ENCODE peak calls at places on chromosomes 3 and 15, in five cellular contexts. H is IMR-90, L is tibial artery, E is upper lobe of right lung, W is pancreas. K is an unnamed sample.

GRCh38 chr3:66468016-66468735 is 32.6 kb downstream of the LRIG1 start:
- DNase-seq in H (peak; percentile 41), L (no peak), E (no peak), W (no peak), K (peak; percentile 19)

GRCh38 chr3:163450684-163451083 is 1627.6 kb downstream of the SI start:
- DNase-seq in H (no peak), L (no peak), E (no peak), W (no peak), K (no peak)

GRCh38 chr3:12661926-12662592 is 1.9 kb downstream of the RAF1 start:
- DNase-seq in H (no peak), L (peak; percentile 50), E (no peak), W (peak; percentile 20), K (no peak)

GRCh38 chr3:122563717-122564025 is 429 bp downstream of the PARP9 start:
- DNase-seq in H (no peak), L (no peak), E (no peak), W (no peak), K (peak; percentile 28)

GRCh38 chr15:68554716-68555347 is 24.0 kb upstream of the CORO2B start:
- DNase-seq in H (no peak), L (no peak), E (no peak), W (no peak), K (no peak)

GRCh38 chr3:197525706-197526105 is 30.1 kb downstream of the BDH1 start:
- DNase-seq in H (peak; percentile 21), L (no peak), E (peak; percentile 41), W (peak; percentile 22), K (peak; percentile 19)

GRCh38 chr15:90029024-90029423 is 27.9 kb downstream of the ZNF710 start:
- DNase-seq in H (no peak), L (peak; percentile 1), E (no peak), W (no peak), K (no peak)

GRCh38 chr3:139653582-139653981 is 24.2 kb downstream of the NMNAT3 start:
- DNase-seq in H (no peak), L (no peak), E (no peak), W (no peak), K (no peak)

GRCh38 chr15:45469429-45469828 is 53.1 kb downstream of the SLC30A4 start:
- DNase-seq in H (no peak), L (no peak), E (no peak), W (no peak), K (no peak)

GRCh38 chr3:16743276-16743675 is 138.1 kb upstream of the DAZL start:
- DNase-seq in H (no peak), L (no peak), E (no peak), W (no peak), K (no peak)

DNA sequence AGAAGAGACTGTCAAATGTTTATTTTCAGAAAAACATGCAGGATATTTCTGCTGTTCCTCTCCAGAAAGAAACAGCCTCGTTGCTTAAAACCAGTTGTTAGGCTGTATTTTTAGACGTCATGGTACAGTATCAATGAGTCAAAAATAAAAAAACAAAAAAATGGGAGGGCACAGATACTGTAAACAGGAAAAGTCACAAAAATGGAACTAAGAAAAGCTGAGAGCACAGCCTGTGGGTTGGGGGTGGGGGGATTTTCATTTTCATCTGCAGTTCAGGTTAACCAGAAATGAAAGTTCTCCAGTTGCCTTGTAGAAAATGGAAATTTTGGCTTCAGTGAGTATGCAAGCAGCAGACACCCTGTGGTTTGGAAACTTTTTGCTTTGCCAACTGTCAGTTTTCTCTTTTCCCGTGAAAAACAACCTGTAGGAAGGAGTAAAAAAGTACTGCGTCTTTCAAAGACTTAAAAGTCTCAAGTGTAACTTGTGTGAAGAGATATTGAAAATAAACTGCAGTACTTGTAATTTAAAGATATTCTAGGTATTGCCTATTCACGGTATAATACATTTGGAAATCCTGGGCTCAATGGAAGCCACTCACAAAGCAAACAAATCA is 59.0 kb downstream of the FRMD4B start:
- DNase-seq in H (no peak), L (no peak), E (no peak), W (no peak), K (peak; percentile 37)
- H3K4me1 ChIP-seq in H (no peaks in the 10 kb centered on the region), L (no peaks in the 10 kb centered on the region), E (peaks cover 76% of the 10 kb centered on the region), W (no peaks in the 10 kb centered on the region), K (no peaks in the 10 kb centered on the region)

GRCh38 chr3:188792788-188793187 is 379.0 kb upstream of the TPRG1 start:
- DNase-seq in H (peak; percentile 27), L (no peak), E (peak; percentile 66), W (no peak), K (no peak)
- H3K4me1 ChIP-seq in H (peaks cover 17% of the 10 kb centered on the region), L (no peaks in the 10 kb centered on the region), E (peaks cover 17% of the 10 kb centered on the region), W (no peaks in the 10 kb centered on the region), K (peaks cover 38% of the 10 kb centered on the region)

GRCh38 chr15:60001642-60002527 is 2.2 kb upstream of the FOXB1 start:
- DNase-seq in H (no peak), L (no peak), E (no peak), W (no peak), K (no peak)

GRCh38 chr15:60000824-60001641 is 3.1 kb upstream of the FOXB1 start:
- DNase-seq in H (no peak), L (no peak), E (no peak), W (no peak), K (no peak)

GRCh38 chr15:59999064-59999377 is 5.1 kb upstream of the FOXB1 start:
- DNase-seq in H (no peak), L (no peak), E (no peak), W (no peak), K (no peak)

GRCh38 chr15:59999558-60000112 is 4.5 kb upstream of the FOXB1 start:
- DNase-seq in H (no peak), L (no peak), E (no peak), W (no peak), K (no peak)

GRCh38 chr15:60000113-60000823 is 3.8 kb upstream of the FOXB1 start:
- DNase-seq in H (no peak), L (no peak), E (no peak), W (no peak), K (no peak)
- H3K4me1 ChIP-seq in H (no peaks in the 10 kb centered on the region), L (no peaks in the 10 kb centered on the region), E (peaks cover 25% of the 10 kb centered on the region), W (peaks cover 9% of the 10 kb centered on the region), K (peaks cover 4% of the 10 kb centered on the region)

GRCh38 chr15:65086680-65087111 is 10.2 kb downstream of the KBTBD13 start:
- DNase-seq in H (no peak), L (peak; percentile 68), E (peak; percentile 51), W (no peak), K (no peak)
- H3K4me1 ChIP-seq in H (peaks cover 36% of the 10 kb centered on the region), L (no peaks in the 10 kb centered on the region), E (peaks cover 66% of the 10 kb centered on the region), W (no peaks in the 10 kb centered on the region), K (peaks cover 33% of the 10 kb centered on the region)

GRCh38 chr3:183281126-183281797 is 28.2 kb downstream of the B3GNT5 start:
- DNase-seq in H (no peak), L (no peak), E (no peak), W (no peak), K (no peak)
- H3K4me1 ChIP-seq in H (peaks cover 2% of the 10 kb centered on the region), L (no peaks in the 10 kb centered on the region), E (peaks cover 11% of the 10 kb centered on the region), W (no peaks in the 10 kb centered on the region), K (peaks cover 31% of the 10 kb centered on the region)

GRCh38 chr3:3177861-3178497 is 1.5 kb downstream of the CRBN start:
- DNase-seq in H (peak; percentile 12), L (no peak), E (no peak), W (no peak), K (peak; percentile 14)
- H3K4me1 ChIP-seq in H (no peaks in the 10 kb centered on the region), L (no peaks in the 10 kb centered on the region), E (peaks cover 28% of the 10 kb centered on the region), W (peaks cover 11% of the 10 kb centered on the region), K (peaks cover 14% of the 10 kb centered on the region)

GRCh38 chr15:33907326-33907725 is 61.0 kb upstream of the CHRM5 start:
- DNase-seq in H (no peak), L (no peak), E (no peak), W (no peak), K (no peak)
- H3K4me1 ChIP-seq in H (peaks cover 11% of the 10 kb centered on the region), L (no peaks in the 10 kb centered on the region), E (no peaks in the 10 kb centered on the region), W (no peaks in the 10 kb centered on the region), K (peaks cover 27% of the 10 kb centered on the region)

GRCh38 chr15:101149864-101150722 is 101.8 kb downstream of the CHSY1 start:
- DNase-seq in H (no peak), L (peak; percentile 51), E (no peak), W (no peak), K (no peak)
- H3K4me1 ChIP-seq in H (peaks cover 2% of the 10 kb centered on the region), L (no peaks in the 10 kb centered on the region), E (no peaks in the 10 kb centered on the region), W (no peaks in the 10 kb centered on the region), K (no peaks in the 10 kb centered on the region)

GRCh38 chr3:172057624-172058023 is 18.2 kb downstream of the FNDC3B start:
- DNase-seq in H (no peak), L (no peak), E (no peak), W (no peak), K (no peak)

GRCh38 chr3:172059532-172059931 is 20.2 kb downstream of the FNDC3B start:
- DNase-seq in H (no peak), L (no peak), E (no peak), W (no peak), K (no peak)

GRCh38 chr3:172054115-172054764 is 14.9 kb downstream of the FNDC3B start:
- DNase-seq in H (no peak), L (no peak), E (no peak), W (no peak), K (no peak)

GRCh38 chr3:172056416-172056815 is 17.0 kb downstream of the FNDC3B start:
- DNase-seq in H (no peak), L (no peak), E (no peak), W (no peak), K (no peak)

DNA sequence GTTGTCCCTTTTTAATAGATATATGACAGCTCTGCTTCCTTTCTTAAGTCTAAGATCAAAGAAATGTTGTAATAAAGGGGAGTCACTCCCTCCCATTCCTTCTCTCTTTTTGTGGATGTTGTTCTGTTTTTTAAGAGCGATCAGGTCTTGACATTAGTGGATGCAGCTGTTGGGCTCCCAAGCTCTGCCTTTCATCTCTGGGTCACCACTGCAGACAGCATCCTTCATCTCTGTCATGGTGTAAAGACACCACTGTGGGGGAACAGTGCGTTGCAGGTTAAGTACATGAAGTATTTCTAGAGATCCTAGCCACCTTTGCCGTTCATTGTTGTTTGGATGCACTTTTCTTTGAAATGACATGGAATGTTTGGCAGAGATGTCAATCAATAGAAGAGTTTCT is 17.7 kb downstream of the FNDC3B start:
- DNase-seq in H (no peak), L (no peak), E (no peak), W (no peak), K (no peak)
- H3K4me1 ChIP-seq in H (peaks cover 16% of the 10 kb centered on the region), L (no peaks in the 10 kb centered on the region), E (peaks cover 64% of the 10 kb centered on the region), W (peaks cover 37% of the 10 kb centered on the region), K (peaks cover 49% of the 10 kb centered on the region)

DNA sequence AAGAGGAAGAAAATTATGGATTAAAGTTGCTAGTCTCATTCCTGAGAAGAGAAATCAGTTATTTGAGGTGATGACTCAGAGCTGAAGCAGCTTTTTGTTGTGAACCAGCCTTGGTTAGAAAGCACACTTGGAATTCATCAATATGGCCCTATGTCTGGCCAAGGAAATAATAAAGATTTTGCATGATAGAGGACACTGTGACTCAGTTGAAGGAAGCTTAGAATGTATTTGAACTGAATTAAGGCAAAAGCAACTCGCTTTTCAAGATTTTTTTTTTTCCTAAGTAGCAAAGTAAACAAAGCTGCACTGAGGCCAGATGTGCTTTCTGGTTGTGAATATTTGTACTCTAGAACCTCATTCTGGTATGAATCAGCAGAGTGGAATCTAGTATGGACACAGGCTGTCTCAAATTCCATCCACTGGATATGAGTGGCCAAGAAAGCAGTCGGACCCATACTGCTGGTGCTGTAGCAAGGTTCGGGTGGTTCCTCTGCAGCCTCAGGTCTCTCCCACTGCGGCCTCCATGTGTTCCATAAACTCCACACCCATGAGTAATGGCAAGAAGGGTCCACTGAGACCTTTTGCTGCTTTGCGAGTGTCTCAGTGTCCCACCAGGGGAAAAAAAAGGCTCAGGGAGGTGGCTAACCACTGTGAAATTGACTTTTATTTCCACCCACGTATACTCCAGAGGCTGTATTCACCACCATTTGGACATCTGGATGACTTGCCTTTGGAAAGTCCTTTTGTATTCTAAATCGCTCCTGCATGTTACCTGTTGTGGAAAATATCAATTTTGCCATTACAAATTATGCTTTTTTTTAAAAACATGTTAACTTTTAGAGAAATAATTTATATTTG is 53.1 kb downstream of the TGFBR2 start:
- DNase-seq in H (peak; percentile 97), L (no peak), E (no peak), W (no peak), K (peak; percentile 90)
- H3K4me1 ChIP-seq in H (peaks cover 29% of the 10 kb centered on the region), L (no peaks in the 10 kb centered on the region), E (peaks cover 83% of the 10 kb centered on the region), W (no peaks in the 10 kb centered on the region), K (peaks cover 75% of the 10 kb centered on the region)